ENCODE peak calls at places on chromosomes 16 and 17, in five cellular contexts. One of them, this sample, is unnamed.

GRCh38 chr16:71885261-71885650 is 1.3 kb upstream of the ZNF821 start:
- DNase-seq in T47D: no peak
- DNase-seq in naive thymus-derived CD8-positive, alpha-beta T cell: no peak
- DNase-seq in NCI-H460: no peak
- DNase-seq in NCI-H2029: no peak
- DNase-seq in this sample: no peak

GRCh38 chr16:48444574-48444973 is 59.4 kb upstream of the SIAH1 start:
- DNase-seq in naive thymus-derived CD8-positive, alpha-beta T cell: no peak
- DNase-seq in NCI-H460: peak; percentile 66
- DNase-seq in NCI-H2029: no peak
- DNase-seq in T47D: no peak
- DNase-seq in this sample: no peak

GRCh38 chr17:63446218-63446980 is at the start of gene CYB561:
- DNase-seq in naive thymus-derived CD8-positive, alpha-beta T cell: peak; percentile 58
- DNase-seq in NCI-H460: peak; percentile 67
- DNase-seq in NCI-H2029: peak; percentile 66
- DNase-seq in T47D: peak; percentile 95
- DNase-seq in this sample: peak; percentile 70

GRCh38 chr17:77247048-77247541 is 106.3 kb downstream of the SEC14L1 start:
- DNase-seq in NCI-H460: peak; percentile 77
- DNase-seq in T47D: peak; percentile 68
- DNase-seq in NCI-H2029: peak; percentile 62
- DNase-seq in naive thymus-derived CD8-positive, alpha-beta T cell: peak; percentile 84
- DNase-seq in this sample: peak; percentile 83

GRCh38 chr16:70659953-70660671 is 13.8 kb downstream of the IL34 start:
- DNase-seq in NCI-H2029: no peak
- DNase-seq in naive thymus-derived CD8-positive, alpha-beta T cell: no peak
- DNase-seq in T47D: no peak
- DNase-seq in NCI-H460: no peak
- DNase-seq in this sample: no peak

GRCh38 chr17:882827-883585 is 96.6 kb downstream of the NXN start:
- DNase-seq in naive thymus-derived CD8-positive, alpha-beta T cell: no peak
- DNase-seq in NCI-H2029: no peak
- DNase-seq in NCI-H460: no peak
- DNase-seq in T47D: no peak
- DNase-seq in this sample: no peak

GRCh38 chr17:378068-378467 is 25.5 kb upstream of the RPH3AL start:
- DNase-seq in NCI-H460: peak; percentile 78
- DNase-seq in T47D: no peak
- DNase-seq in naive thymus-derived CD8-positive, alpha-beta T cell: no peak
- DNase-seq in NCI-H2029: no peak
- DNase-seq in this sample: no peak

GRCh38 chr17:47850692-47851573 is at the start of gene SP6:
- DNase-seq in T47D: peak; percentile 97
- DNase-seq in NCI-H2029: peak; percentile 41
- DNase-seq in NCI-H460: peak; percentile 53
- DNase-seq in naive thymus-derived CD8-positive, alpha-beta T cell: peak; percentile 43
- DNase-seq in this sample: peak; percentile 51

GRCh38 chr16:14307059-14307531 is 236.0 kb downstream of the MRTFB start:
- DNase-seq in NCI-H2029: no peak
- DNase-seq in NCI-H460: no peak
- DNase-seq in naive thymus-derived CD8-positive, alpha-beta T cell: no peak
- DNase-seq in T47D: no peak
- DNase-seq in this sample: no peak

GRCh38 chr17:63445571-63446217 is 412 bp downstream of the CYB561 start:
- DNase-seq in NCI-H2029: peak; percentile 65
- DNase-seq in naive thymus-derived CD8-positive, alpha-beta T cell: no peak
- DNase-seq in NCI-H460: peak; percentile 57
- DNase-seq in T47D: peak; percentile 74
- DNase-seq in this sample: peak; percentile 79

GRCh38 chr17:72724375-72724774 is 368.1 kb downstream of the SLC39A11 start:
- DNase-seq in T47D: no peak
- DNase-seq in naive thymus-derived CD8-positive, alpha-beta T cell: no peak
- DNase-seq in NCI-H2029: no peak
- DNase-seq in NCI-H460: no peak
- DNase-seq in this sample: no peak

GRCh38 chr16:2027024-2028010 is 615 bp downstream of the NHERF2 start:
- DNase-seq in NCI-H460: no peak
- DNase-seq in NCI-H2029: no peak
- DNase-seq in T47D: peak; percentile 75
- DNase-seq in naive thymus-derived CD8-positive, alpha-beta T cell: peak; percentile 36
- DNase-seq in this sample: no peak

GRCh38 chr16:75506567-75506966 is 11.3 kb upstream of the CHST6 start:
- DNase-seq in NCI-H460: peak; percentile 59
- DNase-seq in naive thymus-derived CD8-positive, alpha-beta T cell: no peak
- DNase-seq in NCI-H2029: no peak
- DNase-seq in T47D: no peak
- DNase-seq in this sample: no peak

GRCh38 chr16:75048546-75048945 is 49.7 kb downstream of the ZNRF1 start:
- DNase-seq in T47D: no peak
- DNase-seq in NCI-H460: no peak
- DNase-seq in naive thymus-derived CD8-positive, alpha-beta T cell: no peak
- DNase-seq in NCI-H2029: no peak
- DNase-seq in this sample: no peak

GRCh38 chr17:44346064-44346844 is 1.2 kb downstream of the GRN start:
- DNase-seq in T47D: no peak
- DNase-seq in NCI-H2029: no peak
- DNase-seq in NCI-H460: no peak
- DNase-seq in naive thymus-derived CD8-positive, alpha-beta T cell: no peak
- DNase-seq in this sample: no peak

GRCh38 chr17:44928136-44928535 is 12.8 kb upstream of the GFAP start:
- DNase-seq in NCI-H2029: no peak
- DNase-seq in NCI-H460: no peak
- DNase-seq in naive thymus-derived CD8-positive, alpha-beta T cell: no peak
- DNase-seq in T47D: no peak
- DNase-seq in this sample: no peak

GRCh38 chr16:80836846-80837245 is 32.4 kb upstream of the CDYL2 start:
- DNase-seq in NCI-H2029: no peak
- DNase-seq in T47D: no peak
- DNase-seq in NCI-H460: no peak
- DNase-seq in naive thymus-derived CD8-positive, alpha-beta T cell: no peak
- DNase-seq in this sample: no peak

GRCh38 chr16:88970095-88970494 is 6.9 kb downstream of the CBFA2T3 start:
- DNase-seq in T47D: no peak
- DNase-seq in NCI-H460: no peak
- DNase-seq in NCI-H2029: no peak
- DNase-seq in naive thymus-derived CD8-positive, alpha-beta T cell: no peak
- DNase-seq in this sample: no peak

GRCh38 chr17:64187093-64187895 is 57.4 kb upstream of the ERN1 start:
- DNase-seq in naive thymus-derived CD8-positive, alpha-beta T cell: no peak
- DNase-seq in NCI-H2029: no peak
- DNase-seq in NCI-H460: no peak
- DNase-seq in T47D: no peak
- DNase-seq in this sample: no peak

GRCh38 chr16:3816326-3816725 is 64.2 kb downstream of the CREBBP start:
- DNase-seq in T47D: no peak
- DNase-seq in NCI-H460: no peak
- DNase-seq in NCI-H2029: no peak
- DNase-seq in naive thymus-derived CD8-positive, alpha-beta T cell: no peak
- DNase-seq in this sample: no peak

GRCh38 chr16:53024045-53024444 is 28.7 kb downstream of the CHD9NB start:
- DNase-seq in naive thymus-derived CD8-positive, alpha-beta T cell: no peak
- DNase-seq in NCI-H460: no peak
- DNase-seq in NCI-H2029: no peak
- DNase-seq in T47D: no peak
- DNase-seq in this sample: no peak

GRCh38 chr17:11719852-11720251 is 121.6 kb downstream of the DNAH9 start:
- DNase-seq in NCI-H460: no peak
- DNase-seq in naive thymus-derived CD8-positive, alpha-beta T cell: no peak
- DNase-seq in NCI-H2029: no peak
- DNase-seq in T47D: no peak
- DNase-seq in this sample: no peak

GRCh38 chr17:16100737-16101400 is 101.2 kb downstream of the TTC19 start:
- DNase-seq in naive thymus-derived CD8-positive, alpha-beta T cell: no peak
- DNase-seq in NCI-H2029: no peak
- DNase-seq in T47D: no peak
- DNase-seq in NCI-H460: no peak
- DNase-seq in this sample: no peak

GRCh38 chr17:65629234-65629690 is 67.8 kb upstream of the AXIN2 start:
- DNase-seq in NCI-H460: peak; percentile 8
- DNase-seq in NCI-H2029: peak; percentile 27
- DNase-seq in naive thymus-derived CD8-positive, alpha-beta T cell: no peak
- DNase-seq in T47D: no peak
- DNase-seq in this sample: no peak

GRCh38 chr16:2022723-2023097 is 3.1 kb downstream of the NPW start:
- DNase-seq in T47D: peak; percentile 84
- DNase-seq in NCI-H460: no peak
- DNase-seq in NCI-H2029: no peak
- DNase-seq in naive thymus-derived CD8-positive, alpha-beta T cell: no peak
- DNase-seq in this sample: no peak

This sample was measured in effector memory CD8-positive, alpha-beta T cell.